ENCODE peak calls at places on chromosomes 6 and 20, in seven cellular contexts. One of them, this sample, is unnamed.

GRCh38 chr6:2028457-2029038 is 216.9 kb downstream of the GMDS start:
- DNase-seq in psoas muscle: no peak
- DNase-seq in prostate gland: no peak
- DNase-seq in heart right ventricle: no peak
- DNase-seq in AG10803: peak
- DNase-seq in fibroblast of pulmonary artery: no peak
- DNase-seq in breast epithelium: no peak
- DNase-seq in this sample: no peak

GRCh38 chr6:33892581-33893346 is 89.0 kb upstream of the MLN start:
- DNase-seq in psoas muscle: no peak
- DNase-seq in prostate gland: no peak
- DNase-seq in heart right ventricle: no peak
- DNase-seq in AG10803: no peak
- DNase-seq in fibroblast of pulmonary artery: no peak
- DNase-seq in breast epithelium: no peak
- DNase-seq in this sample: no peak

GRCh38 chr6:116139917-116140316 is 14.0 kb upstream of the COL10A1 start:
- DNase-seq in psoas muscle: no peak
- DNase-seq in prostate gland: no peak
- DNase-seq in heart right ventricle: no peak
- DNase-seq in AG10803: no peak
- DNase-seq in fibroblast of pulmonary artery: no peak
- DNase-seq in breast epithelium: no peak
- DNase-seq in this sample: no peak

GRCh38 chr20:50722466-50723155 is 8.8 kb upstream of the PARD6B start:
- DNase-seq in psoas muscle: no peak
- DNase-seq in prostate gland: no peak
- DNase-seq in heart right ventricle: no peak
- DNase-seq in AG10803: no peak
- DNase-seq in fibroblast of pulmonary artery: no peak
- DNase-seq in breast epithelium: no peak
- DNase-seq in this sample: peak

GRCh38 chr6:170129691-170130171 is 161.1 kb downstream of the DLL1 start:
- DNase-seq in psoas muscle: peak
- DNase-seq in prostate gland: no peak
- DNase-seq in heart right ventricle: peak
- DNase-seq in AG10803: no peak
- DNase-seq in fibroblast of pulmonary artery: peak
- DNase-seq in breast epithelium: peak
- DNase-seq in this sample: peak

GRCh38 chr6:102485480-102485879 is 1092.0 kb downstream of the GRIK2 start:
- DNase-seq in psoas muscle: no peak
- DNase-seq in prostate gland: no peak
- DNase-seq in heart right ventricle: no peak
- DNase-seq in AG10803: no peak
- DNase-seq in fibroblast of pulmonary artery: no peak
- DNase-seq in breast epithelium: no peak
- DNase-seq in this sample: no peak

GRCh38 chr6:41939091-41939847 is 2.3 kb downstream of the CCND3 start:
- DNase-seq in psoas muscle: peak
- DNase-seq in prostate gland: no peak
- DNase-seq in heart right ventricle: peak
- DNase-seq in AG10803: peak
- DNase-seq in fibroblast of pulmonary artery: peak
- DNase-seq in breast epithelium: no peak
- DNase-seq in this sample: no peak

GRCh38 chr6:11613858-11614257 is 76.3 kb downstream of the TMEM170B start:
- DNase-seq in psoas muscle: no peak
- DNase-seq in prostate gland: no peak
- DNase-seq in heart right ventricle: no peak
- DNase-seq in AG10803: peak
- DNase-seq in fibroblast of pulmonary artery: peak
- DNase-seq in breast epithelium: no peak
- DNase-seq in this sample: no peak

DNA sequence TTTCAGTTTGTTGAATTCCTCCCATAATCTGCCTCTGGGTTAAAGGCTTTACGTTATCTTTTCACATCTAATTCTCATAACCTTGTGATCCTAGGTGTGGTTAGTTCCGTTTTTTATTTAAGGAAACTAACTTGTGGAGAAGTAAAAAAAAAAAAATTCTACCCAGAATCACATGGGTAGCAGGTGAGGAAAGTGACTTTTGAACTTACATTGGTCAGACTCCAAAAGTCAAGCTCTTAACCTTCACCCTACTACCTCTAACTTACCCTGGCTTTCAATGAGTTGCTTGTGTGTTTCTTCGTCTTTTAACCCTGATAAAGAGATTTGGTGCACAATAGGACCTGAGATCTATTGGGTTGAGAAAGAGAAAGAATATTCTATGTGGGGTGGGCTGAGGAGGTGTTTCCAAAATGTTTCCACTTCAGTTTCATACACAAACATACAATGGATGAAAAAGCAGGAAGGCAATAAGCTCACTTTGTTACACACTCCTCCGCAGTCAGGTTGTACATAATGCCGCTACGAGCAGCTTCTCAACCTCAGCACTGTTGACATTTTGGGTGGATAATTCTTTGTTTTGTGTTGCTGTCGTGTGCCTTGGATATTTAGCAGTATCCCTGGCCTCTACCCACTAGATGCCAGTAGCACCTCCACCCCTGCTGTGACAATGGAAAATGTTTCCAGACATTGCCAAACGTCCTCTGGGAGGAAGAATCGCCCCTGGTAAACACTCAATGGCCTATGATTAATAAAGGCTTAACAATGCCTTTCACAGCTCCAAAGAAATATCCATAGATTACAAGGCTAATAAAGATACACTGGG is 193.0 kb upstream of the ZNF217 start:
- DNase-seq in psoas muscle: no peak
- DNase-seq in prostate gland: peak
- DNase-seq in heart right ventricle: no peak
- DNase-seq in AG10803: no peak
- DNase-seq in fibroblast of pulmonary artery: no peak
- DNase-seq in breast epithelium: no peak
- DNase-seq in this sample: peak
- TF ChIP-seq CTCF in psoas muscle: no peak
- TF ChIP-seq CTCF in prostate gland: no peak
- TF ChIP-seq CTCF in heart right ventricle: no peak
- TF ChIP-seq CTCF in AG10803: no peak
- TF ChIP-seq CTCF in fibroblast of pulmonary artery: no peak
- TF ChIP-seq CTCF in breast epithelium: peak
- TF ChIP-seq CTCF in this sample: peak

DNA sequence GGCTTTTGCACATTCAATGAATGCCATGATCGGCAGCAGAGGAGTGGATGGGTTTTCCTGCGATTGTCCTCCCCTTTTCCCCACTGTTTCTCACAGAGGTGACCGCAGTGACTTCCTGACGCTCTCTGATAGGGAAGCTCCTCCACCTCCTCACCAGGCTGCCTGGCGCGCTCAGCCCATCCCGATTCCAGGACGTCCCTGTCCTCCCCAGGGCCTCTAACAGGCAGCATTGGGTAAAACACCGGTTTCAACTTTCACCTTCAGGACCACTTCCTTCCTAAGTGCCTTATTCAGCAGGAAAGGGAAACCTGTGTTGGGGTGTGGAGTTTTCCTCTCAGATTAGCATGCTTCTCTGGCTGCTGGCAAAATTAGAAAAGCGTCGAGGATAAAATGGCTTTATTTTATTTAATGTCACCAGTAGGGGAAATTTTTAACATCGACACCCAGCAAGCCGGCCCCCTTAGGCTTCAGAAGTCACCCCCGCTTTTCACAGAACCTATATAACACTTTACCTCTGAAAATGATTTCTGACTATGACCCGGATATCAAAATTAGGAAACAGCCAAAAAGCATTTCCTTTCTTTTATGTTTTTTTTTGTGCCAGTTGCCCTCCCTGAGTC is 570.4 kb upstream of the GJE1 start:
- DNase-seq in psoas muscle: peak
- DNase-seq in prostate gland: no peak
- DNase-seq in heart right ventricle: peak
- DNase-seq in AG10803: peak
- DNase-seq in fibroblast of pulmonary artery: no peak
- DNase-seq in breast epithelium: no peak
- DNase-seq in this sample: no peak
- H3K4me3 ChIP-seq in psoas muscle: peak
- H3K4me3 ChIP-seq in prostate gland: no peak
- H3K4me3 ChIP-seq in heart right ventricle: peak
- H3K4me3 ChIP-seq in AG10803: peak
- H3K4me3 ChIP-seq in fibroblast of pulmonary artery: peak
- H3K4me3 ChIP-seq in breast epithelium: peak
- H3K4me3 ChIP-seq in this sample: no peak

DNA sequence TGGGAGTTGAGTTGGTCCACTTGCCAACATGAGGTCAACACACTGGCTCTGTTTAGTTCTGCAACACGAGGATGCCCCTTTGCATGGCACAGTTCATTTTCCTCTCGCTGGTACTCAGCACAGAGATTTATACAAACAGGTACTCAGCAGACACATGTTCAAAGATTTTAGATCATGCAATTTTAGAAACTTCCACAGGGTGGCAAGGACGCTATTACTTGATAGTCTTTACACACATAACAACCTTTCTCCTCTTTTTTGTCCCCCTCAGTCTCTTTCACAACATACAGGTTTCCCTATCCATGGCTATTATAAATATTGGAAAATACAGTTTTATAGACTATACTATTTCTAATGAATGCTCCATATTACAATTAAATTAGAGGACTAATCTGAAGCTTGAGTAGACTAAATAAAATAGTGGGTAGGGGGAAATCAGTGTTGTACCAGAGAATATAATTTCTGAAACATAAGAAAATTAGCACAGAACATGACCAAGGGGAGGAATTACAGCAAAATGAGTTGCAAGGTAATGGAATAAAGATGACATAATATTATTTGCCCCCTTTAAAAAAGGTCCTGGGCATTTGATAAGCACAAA is 331.8 kb upstream of the BTBD3 start:
- DNase-seq in psoas muscle: no peak
- DNase-seq in prostate gland: no peak
- DNase-seq in heart right ventricle: no peak
- DNase-seq in AG10803: peak
- DNase-seq in fibroblast of pulmonary artery: peak
- DNase-seq in breast epithelium: no peak
- DNase-seq in this sample: no peak
- TF ChIP-seq CTCF in psoas muscle: no peak
- TF ChIP-seq CTCF in prostate gland: no peak
- TF ChIP-seq CTCF in heart right ventricle: peak
- TF ChIP-seq CTCF in AG10803: peak
- TF ChIP-seq CTCF in fibroblast of pulmonary artery: peak
- TF ChIP-seq CTCF in breast epithelium: peak
- TF ChIP-seq CTCF in this sample: peak

GRCh38 chr20:38342196-38342595 is 4.1 kb upstream of the LBP start:
- DNase-seq in psoas muscle: no peak
- DNase-seq in prostate gland: no peak
- DNase-seq in heart right ventricle: no peak
- DNase-seq in AG10803: no peak
- DNase-seq in fibroblast of pulmonary artery: no peak
- DNase-seq in breast epithelium: no peak
- DNase-seq in this sample: no peak

GRCh38 chr20:38343798-38344701 is 2.2 kb upstream of the LBP start:
- DNase-seq in psoas muscle: no peak
- DNase-seq in prostate gland: no peak
- DNase-seq in heart right ventricle: no peak
- DNase-seq in AG10803: peak
- DNase-seq in fibroblast of pulmonary artery: no peak
- DNase-seq in breast epithelium: no peak
- DNase-seq in this sample: no peak

GRCh38 chr20:38340693-38341092 is 5.6 kb upstream of the LBP start:
- DNase-seq in psoas muscle: no peak
- DNase-seq in prostate gland: no peak
- DNase-seq in heart right ventricle: no peak
- DNase-seq in AG10803: no peak
- DNase-seq in fibroblast of pulmonary artery: no peak
- DNase-seq in breast epithelium: no peak
- DNase-seq in this sample: no peak

GRCh38 chr20:38343107-38343797 is 3.0 kb upstream of the LBP start:
- DNase-seq in psoas muscle: no peak
- DNase-seq in prostate gland: peak
- DNase-seq in heart right ventricle: peak
- DNase-seq in AG10803: peak
- DNase-seq in fibroblast of pulmonary artery: peak
- DNase-seq in breast epithelium: no peak
- DNase-seq in this sample: no peak

GRCh38 chr20:38342716-38343106 is 3.6 kb upstream of the LBP start:
- DNase-seq in psoas muscle: no peak
- DNase-seq in prostate gland: no peak
- DNase-seq in heart right ventricle: no peak
- DNase-seq in AG10803: no peak
- DNase-seq in fibroblast of pulmonary artery: no peak
- DNase-seq in breast epithelium: no peak
- DNase-seq in this sample: no peak
- H3K4me3 ChIP-seq in psoas muscle: no peak
- H3K4me3 ChIP-seq in prostate gland: no peak
- H3K4me3 ChIP-seq in heart right ventricle: no peak
- H3K4me3 ChIP-seq in AG10803: no peak
- H3K4me3 ChIP-seq in fibroblast of pulmonary artery: no peak
- H3K4me3 ChIP-seq in breast epithelium: no peak
- H3K4me3 ChIP-seq in this sample: no peak

DNA sequence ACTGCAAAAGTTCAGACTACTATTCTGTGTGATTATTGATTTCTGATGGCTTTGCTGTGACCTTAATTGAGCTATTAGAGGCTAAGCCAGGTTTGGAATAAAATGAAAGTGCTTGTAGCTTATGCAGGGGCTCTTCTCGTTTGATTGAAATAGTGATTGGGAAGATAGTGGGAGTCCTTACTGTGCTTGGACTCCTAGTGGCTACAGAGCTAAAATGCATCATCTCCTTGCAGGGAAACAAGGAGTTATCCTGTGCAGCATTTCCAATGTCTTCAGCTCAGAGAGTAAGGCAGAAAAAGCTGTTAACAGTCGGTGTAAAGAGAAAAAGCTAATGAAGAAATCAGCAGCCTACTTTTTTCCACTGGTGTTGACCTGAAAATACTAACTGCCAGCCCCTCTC is 173.5 kb downstream of the SLC35F1 start:
- DNase-seq in psoas muscle: no peak
- DNase-seq in prostate gland: no peak
- DNase-seq in heart right ventricle: no peak
- DNase-seq in AG10803: no peak
- DNase-seq in fibroblast of pulmonary artery: no peak
- DNase-seq in breast epithelium: no peak
- DNase-seq in this sample: no peak
- TF ChIP-seq CTCF in psoas muscle: no peak
- TF ChIP-seq CTCF in prostate gland: no peak
- TF ChIP-seq CTCF in heart right ventricle: no peak
- TF ChIP-seq CTCF in AG10803: no peak
- TF ChIP-seq CTCF in fibroblast of pulmonary artery: no peak
- TF ChIP-seq CTCF in breast epithelium: no peak
- TF ChIP-seq CTCF in this sample: no peak

GRCh38 chr20:13219327-13220193 is 1.5 kb upstream of the ISM1 start:
- DNase-seq in psoas muscle: no peak
- DNase-seq in prostate gland: no peak
- DNase-seq in heart right ventricle: no peak
- DNase-seq in AG10803: no peak
- DNase-seq in fibroblast of pulmonary artery: no peak
- DNase-seq in breast epithelium: no peak
- DNase-seq in this sample: no peak
- H3K4me3 ChIP-seq in psoas muscle: peak
- H3K4me3 ChIP-seq in prostate gland: peak
- H3K4me3 ChIP-seq in heart right ventricle: no peak
- H3K4me3 ChIP-seq in AG10803: no peak
- H3K4me3 ChIP-seq in fibroblast of pulmonary artery: no peak
- H3K4me3 ChIP-seq in breast epithelium: peak
- H3K4me3 ChIP-seq in this sample: peak

This sample was measured in RWPE2.